ENCODE peak calls at places on chromosomes 6 and 20, in five cellular contexts. P, O, T, R and C are unnamed samples.

GRCh38 chr6:33000053-33000452 is 9.3 kb downstream of the HLA-DOA start:
- DNase-seq in P (no peak), O (no peak), T (no peak), R (no peak), C (no peak)

GRCh38 chr6:28884423-28885148 is 39.2 kb downstream of the TRIM27 start:
- DNase-seq in P (no peak), O (no peak), T (no peak), R (peak), C (no peak)

GRCh38 chr20:34525709-34526416 is 9.6 kb downstream of the DYNLRB1 start:
- DNase-seq in P (no peak), O (peak), T (no peak), R (no peak), C (peak)

GRCh38 chr6:32933661-32934085 is 7.2 kb downstream of the HLA-DMB start:
- DNase-seq in P (peak), O (peak), T (peak), R (peak), C (peak)

GRCh38 chr6:18352001-18352400 is 35.1 kb upstream of the RNF144B start:
- DNase-seq in P (no peak), O (no peak), T (no peak), R (no peak), C (no peak)

GRCh38 chr6:110859335-110859792 is 15.2 kb upstream of the AMD1 start:
- DNase-seq in P (no peak), O (no peak), T (no peak), R (no peak), C (no peak)

GRCh38 chr6:113995632-113996031 is 24.7 kb upstream of the HDAC2 start:
- DNase-seq in P (no peak), O (peak), T (peak), R (no peak), C (no peak)

GRCh38 chr20:50967621-50968020 is 9.0 kb downstream of the MOCS3 start:
- DNase-seq in P (no peak), O (no peak), T (no peak), R (no peak), C (no peak)

GRCh38 chr20:58891686-58892125 is 39.2 kb downstream of the GNAS start:
- DNase-seq in P (no peak), O (no peak), T (peak), R (peak), C (peak)

GRCh38 chr6:125950293-125950692 is 6.3 kb upstream of the HINT3 start:
- DNase-seq in P (no peak), O (no peak), T (no peak), R (no peak), C (no peak)

GRCh38 chr6:99802396-99803031 is 191.5 kb downstream of the MCHR2 start:
- DNase-seq in P (no peak), O (no peak), T (no peak), R (no peak), C (no peak)

GRCh38 chr6:90598192-90598951 is 11.5 kb upstream of the MAP3K7 start:
- DNase-seq in P (no peak), O (no peak), T (no peak), R (no peak), C (no peak)

GRCh38 chr20:41619360-41620115 is 1.4 kb upstream of the CHD6 start:
- DNase-seq in P (no peak), O (no peak), T (no peak), R (no peak), C (no peak)

GRCh38 chr6:106124437-106125423 is 38.6 kb downstream of the PRDM1 start:
- DNase-seq in P (no peak), O (no peak), T (no peak), R (no peak), C (no peak)

GRCh38 chr6:1894954-1895353 is 285.2 kb downstream of the FOXC1 start:
- DNase-seq in P (no peak), O (no peak), T (no peak), R (no peak), C (no peak)

GRCh38 chr6:166097914-166098522 is 69.6 kb downstream of the TBXT start:
- DNase-seq in P (no peak), O (peak), T (peak), R (no peak), C (peak)

GRCh38 chr6:128516514-128516898 is 3.9 kb downstream of the PTPRK start:
- DNase-seq in P (no peak), O (no peak), T (no peak), R (no peak), C (no peak)

GRCh38 chr6:10659697-10660348 is 34.6 kb downstream of the C6orf52 start:
- DNase-seq in P (no peak), O (no peak), T (no peak), R (no peak), C (no peak)

GRCh38 chr6:10507715-10508114 is 13.4 kb upstream of the GCNT2 start:
- DNase-seq in P (no peak), O (no peak), T (no peak), R (no peak), C (no peak)

GRCh38 chr6:167000759-167001158 is 1.6 kb downstream of the CEP43 start:
- DNase-seq in P (no peak), O (no peak), T (no peak), R (no peak), C (no peak)

GRCh38 chr6:34384305-34385153 is 7.9 kb downstream of the NUDT3 start:
- DNase-seq in P (no peak), O (no peak), T (no peak), R (no peak), C (no peak)

GRCh38 chr20:19913927-19914614 is 103.1 kb upstream of the NAA20 start:
- DNase-seq in P (no peak), O (no peak), T (no peak), R (no peak), C (no peak)

GRCh38 chr6:149075616-149076354 is 241.7 kb upstream of the TAB2 start:
- DNase-seq in P (no peak), O (no peak), T (no peak), R (no peak), C (no peak)

GRCh38 chr20:37580069-37580468 is 52.4 kb upstream of the BLCAP start:
- DNase-seq in P (no peak), O (no peak), T (no peak), R (no peak), C (no peak)